ENCODE peak calls at places on chromosome 5, in nine cellular contexts. One of them, this sample, is unnamed.

GRCh38 chr5:54991446-54991845 is 6.1 kb upstream of the ESM1 start:
- DNase-seq in left ventricle myocardium inferior: no peak
- DNase-seq in GM20000: no peak
- DNase-seq in CD8-positive, alpha-beta T cell: no peak
- DNase-seq in IMR-90: no peak
- DNase-seq in upper lobe of right lung: no peak
- DNase-seq in colonic mucosa: no peak
- DNase-seq in natural killer cell: no peak
- DNase-seq in stomach: no peak
- DNase-seq in this sample: no peak

GRCh38 chr5:148626986-148627385 is 27.3 kb downstream of the HTR4 start:
- DNase-seq in left ventricle myocardium inferior: no peak
- DNase-seq in GM20000: no peak
- DNase-seq in CD8-positive, alpha-beta T cell: no peak
- DNase-seq in IMR-90: no peak
- DNase-seq in upper lobe of right lung: no peak
- DNase-seq in colonic mucosa: no peak
- DNase-seq in natural killer cell: no peak
- DNase-seq in stomach: no peak
- DNase-seq in this sample: no peak

GRCh38 chr5:69092969-69093368 is 845 bp upstream of the SLC30A5 start:
- DNase-seq in left ventricle myocardium inferior: no peak
- DNase-seq in GM20000: no peak
- DNase-seq in CD8-positive, alpha-beta T cell: no peak
- DNase-seq in IMR-90: no peak
- DNase-seq in upper lobe of right lung: no peak
- DNase-seq in colonic mucosa: no peak
- DNase-seq in natural killer cell: no peak
- DNase-seq in stomach: no peak
- DNase-seq in this sample: no peak

GRCh38 chr5:67160985-67161384 is 35.6 kb downstream of the CD180 start:
- DNase-seq in left ventricle myocardium inferior: no peak
- DNase-seq in GM20000: no peak
- DNase-seq in CD8-positive, alpha-beta T cell: peak
- DNase-seq in IMR-90: peak
- DNase-seq in upper lobe of right lung: no peak
- DNase-seq in colonic mucosa: no peak
- DNase-seq in natural killer cell: no peak
- DNase-seq in stomach: no peak
- DNase-seq in this sample: no peak

GRCh38 chr5:71695561-71695960 is 23.5 kb upstream of the CARTPT start:
- DNase-seq in left ventricle myocardium inferior: no peak
- DNase-seq in GM20000: no peak
- DNase-seq in CD8-positive, alpha-beta T cell: no peak
- DNase-seq in IMR-90: no peak
- DNase-seq in upper lobe of right lung: no peak
- DNase-seq in colonic mucosa: no peak
- DNase-seq in natural killer cell: no peak
- DNase-seq in stomach: no peak
- DNase-seq in this sample: no peak

GRCh38 chr5:138011991-138012390 is 20.9 kb downstream of the FAM13B start:
- DNase-seq in left ventricle myocardium inferior: no peak
- DNase-seq in GM20000: no peak
- DNase-seq in CD8-positive, alpha-beta T cell: no peak
- DNase-seq in IMR-90: no peak
- DNase-seq in upper lobe of right lung: no peak
- DNase-seq in colonic mucosa: no peak
- DNase-seq in natural killer cell: no peak
- DNase-seq in stomach: no peak
- DNase-seq in this sample: no peak

GRCh38 chr5:74631088-74631960 is 9.2 kb downstream of the ENC1 start:
- DNase-seq in left ventricle myocardium inferior: no peak
- DNase-seq in GM20000: peak
- DNase-seq in CD8-positive, alpha-beta T cell: peak
- DNase-seq in IMR-90: peak
- DNase-seq in upper lobe of right lung: no peak
- DNase-seq in colonic mucosa: no peak
- DNase-seq in natural killer cell: peak
- DNase-seq in stomach: no peak
- DNase-seq in this sample: no peak

GRCh38 chr5:40221796-40222195 is 457.9 kb upstream of the PTGER4 start:
- DNase-seq in left ventricle myocardium inferior: no peak
- DNase-seq in GM20000: no peak
- DNase-seq in CD8-positive, alpha-beta T cell: no peak
- DNase-seq in IMR-90: peak
- DNase-seq in upper lobe of right lung: no peak
- DNase-seq in colonic mucosa: no peak
- DNase-seq in natural killer cell: no peak
- DNase-seq in stomach: no peak
- DNase-seq in this sample: no peak

GRCh38 chr5:73303139-73304079 is 130.4 kb downstream of the TMEM174 start:
- DNase-seq in left ventricle myocardium inferior: no peak
- DNase-seq in GM20000: no peak
- DNase-seq in CD8-positive, alpha-beta T cell: no peak
- DNase-seq in IMR-90: no peak
- DNase-seq in upper lobe of right lung: no peak
- DNase-seq in colonic mucosa: peak
- DNase-seq in natural killer cell: no peak
- DNase-seq in stomach: no peak
- DNase-seq in this sample: peak

GRCh38 chr5:73763300-73764032 is 137.5 kb downstream of the ARHGEF28 start:
- DNase-seq in left ventricle myocardium inferior: no peak
- DNase-seq in GM20000: no peak
- DNase-seq in CD8-positive, alpha-beta T cell: no peak
- DNase-seq in IMR-90: no peak
- DNase-seq in upper lobe of right lung: no peak
- DNase-seq in colonic mucosa: no peak
- DNase-seq in natural killer cell: no peak
- DNase-seq in stomach: no peak
- DNase-seq in this sample: no peak

GRCh38 chr5:165497707-165498106 is 1992.3 kb downstream of the MAT2B start:
- DNase-seq in left ventricle myocardium inferior: no peak
- DNase-seq in GM20000: no peak
- DNase-seq in CD8-positive, alpha-beta T cell: no peak
- DNase-seq in IMR-90: peak
- DNase-seq in upper lobe of right lung: no peak
- DNase-seq in colonic mucosa: no peak
- DNase-seq in natural killer cell: no peak
- DNase-seq in stomach: no peak
- DNase-seq in this sample: no peak

GRCh38 chr5:138330813-138331448 is 673 bp downstream of the CDC25C start:
- DNase-seq in left ventricle myocardium inferior: no peak
- DNase-seq in GM20000: no peak
- DNase-seq in CD8-positive, alpha-beta T cell: no peak
- DNase-seq in IMR-90: no peak
- DNase-seq in upper lobe of right lung: no peak
- DNase-seq in colonic mucosa: no peak
- DNase-seq in natural killer cell: no peak
- DNase-seq in stomach: no peak
- DNase-seq in this sample: no peak

GRCh38 chr5:111225926-111226325 is 1.7 kb downstream of the CAMK4 start:
- DNase-seq in left ventricle myocardium inferior: no peak
- DNase-seq in GM20000: peak
- DNase-seq in CD8-positive, alpha-beta T cell: no peak
- DNase-seq in IMR-90: no peak
- DNase-seq in upper lobe of right lung: no peak
- DNase-seq in colonic mucosa: no peak
- DNase-seq in natural killer cell: no peak
- DNase-seq in stomach: no peak
- DNase-seq in this sample: no peak

GRCh38 chr5:40909723-40910122 is 426 bp downstream of the C7 start:
- DNase-seq in left ventricle myocardium inferior: no peak
- DNase-seq in GM20000: no peak
- DNase-seq in CD8-positive, alpha-beta T cell: no peak
- DNase-seq in IMR-90: peak
- DNase-seq in upper lobe of right lung: no peak
- DNase-seq in colonic mucosa: no peak
- DNase-seq in natural killer cell: no peak
- DNase-seq in stomach: no peak
- DNase-seq in this sample: no peak

GRCh38 chr5:96809898-96810297 is 2.2 kb upstream of the ERAP1 start:
- DNase-seq in left ventricle myocardium inferior: no peak
- DNase-seq in GM20000: no peak
- DNase-seq in CD8-positive, alpha-beta T cell: peak
- DNase-seq in IMR-90: no peak
- DNase-seq in upper lobe of right lung: peak
- DNase-seq in colonic mucosa: no peak
- DNase-seq in natural killer cell: no peak
- DNase-seq in stomach: no peak
- DNase-seq in this sample: no peak

GRCh38 chr5:151093476-151093889 is 12.6 kb upstream of the TNIP1 start:
- DNase-seq in left ventricle myocardium inferior: no peak
- DNase-seq in GM20000: no peak
- DNase-seq in CD8-positive, alpha-beta T cell: no peak
- DNase-seq in IMR-90: peak
- DNase-seq in upper lobe of right lung: no peak
- DNase-seq in colonic mucosa: no peak
- DNase-seq in natural killer cell: no peak
- DNase-seq in stomach: no peak
- DNase-seq in this sample: no peak
- TF ChIP-seq CTCF in left ventricle myocardium inferior: no peak
- TF ChIP-seq CTCF in GM20000: no peak
- TF ChIP-seq CTCF in CD8-positive, alpha-beta T cell: no peak
- TF ChIP-seq CTCF in IMR-90: no peak
- TF ChIP-seq CTCF in upper lobe of right lung: no peak
- TF ChIP-seq CTCF in colonic mucosa: no peak
- TF ChIP-seq CTCF in natural killer cell: peak
- TF ChIP-seq CTCF in stomach: no peak
- TF ChIP-seq CTCF in this sample: no peak

DNA sequence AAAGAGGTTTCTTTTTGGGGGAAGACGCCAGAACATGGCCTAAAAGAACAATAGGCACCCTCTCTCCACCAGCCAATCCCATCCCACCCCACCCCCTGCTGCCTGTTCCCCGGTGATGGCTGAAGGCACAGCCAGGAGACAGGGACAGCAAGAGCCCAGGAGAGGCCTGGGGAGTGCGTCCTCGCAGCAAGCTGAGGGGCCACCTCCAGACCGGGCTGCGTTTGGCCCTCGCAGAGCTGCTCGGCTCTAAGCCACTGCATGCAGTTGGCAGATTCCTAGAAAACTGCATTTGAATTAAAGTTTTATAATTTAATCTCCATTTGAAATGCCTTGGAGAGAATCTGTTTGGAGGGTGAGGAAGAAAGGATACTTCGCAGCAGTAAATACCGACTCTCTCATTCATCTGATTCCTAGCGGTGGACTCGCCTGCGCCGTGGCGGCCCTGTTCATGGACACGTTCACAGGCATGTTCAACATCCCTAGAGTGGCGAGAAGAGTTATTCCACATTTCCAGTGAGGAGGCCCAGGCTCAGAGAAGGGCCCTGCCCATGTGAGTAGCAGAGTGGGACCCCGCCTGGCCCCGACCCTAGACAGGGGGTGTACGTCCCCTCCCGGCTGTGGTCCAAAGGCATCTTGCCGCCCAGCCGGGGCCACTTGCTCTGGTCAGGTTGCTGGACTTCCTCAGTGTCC is 55.8 kb downstream of the TSPAN17 start:
- DNase-seq in left ventricle myocardium inferior: no peak
- DNase-seq in GM20000: no peak
- DNase-seq in CD8-positive, alpha-beta T cell: no peak
- DNase-seq in IMR-90: no peak
- DNase-seq in upper lobe of right lung: no peak
- DNase-seq in colonic mucosa: no peak
- DNase-seq in natural killer cell: no peak
- DNase-seq in stomach: no peak
- DNase-seq in this sample: no peak
- TF ChIP-seq CTCF in left ventricle myocardium inferior: no peak
- TF ChIP-seq CTCF in GM20000: no peak
- TF ChIP-seq CTCF in CD8-positive, alpha-beta T cell: no peak
- TF ChIP-seq CTCF in IMR-90: no peak
- TF ChIP-seq CTCF in upper lobe of right lung: no peak
- TF ChIP-seq CTCF in colonic mucosa: no peak
- TF ChIP-seq CTCF in natural killer cell: no peak
- TF ChIP-seq CTCF in stomach: no peak
- TF ChIP-seq CTCF in this sample: no peak

GRCh38 chr5:9358961-9359686 is 186.8 kb downstream of the SEMA5A start:
- DNase-seq in left ventricle myocardium inferior: no peak
- DNase-seq in GM20000: no peak
- DNase-seq in CD8-positive, alpha-beta T cell: no peak
- DNase-seq in IMR-90: peak
- DNase-seq in upper lobe of right lung: no peak
- DNase-seq in colonic mucosa: no peak
- DNase-seq in natural killer cell: no peak
- DNase-seq in stomach: no peak
- DNase-seq in this sample: no peak

GRCh38 chr5:9363026-9363793 is 182.7 kb downstream of the SEMA5A start:
- DNase-seq in left ventricle myocardium inferior: no peak
- DNase-seq in GM20000: peak
- DNase-seq in CD8-positive, alpha-beta T cell: no peak
- DNase-seq in IMR-90: no peak
- DNase-seq in upper lobe of right lung: no peak
- DNase-seq in colonic mucosa: no peak
- DNase-seq in natural killer cell: no peak
- DNase-seq in stomach: no peak
- DNase-seq in this sample: no peak

GRCh38 chr5:9365501-9365900 is 180.4 kb downstream of the SEMA5A start:
- DNase-seq in left ventricle myocardium inferior: no peak
- DNase-seq in GM20000: no peak
- DNase-seq in CD8-positive, alpha-beta T cell: no peak
- DNase-seq in IMR-90: no peak
- DNase-seq in upper lobe of right lung: no peak
- DNase-seq in colonic mucosa: no peak
- DNase-seq in natural killer cell: no peak
- DNase-seq in stomach: no peak
- DNase-seq in this sample: no peak

GRCh38 chr5:9361835-9362234 is 184.0 kb downstream of the SEMA5A start:
- DNase-seq in left ventricle myocardium inferior: peak
- DNase-seq in GM20000: peak
- DNase-seq in CD8-positive, alpha-beta T cell: no peak
- DNase-seq in IMR-90: peak
- DNase-seq in upper lobe of right lung: no peak
- DNase-seq in colonic mucosa: peak
- DNase-seq in natural killer cell: no peak
- DNase-seq in stomach: peak
- DNase-seq in this sample: peak

GRCh38 chr5:9362600-9362999 is 183.3 kb downstream of the SEMA5A start:
- DNase-seq in left ventricle myocardium inferior: no peak
- DNase-seq in GM20000: peak
- DNase-seq in CD8-positive, alpha-beta T cell: no peak
- DNase-seq in IMR-90: no peak
- DNase-seq in upper lobe of right lung: no peak
- DNase-seq in colonic mucosa: no peak
- DNase-seq in natural killer cell: no peak
- DNase-seq in stomach: no peak
- DNase-seq in this sample: no peak
- TF ChIP-seq CTCF in left ventricle myocardium inferior: no peak
- TF ChIP-seq CTCF in GM20000: no peak
- TF ChIP-seq CTCF in CD8-positive, alpha-beta T cell: no peak
- TF ChIP-seq CTCF in IMR-90: no peak
- TF ChIP-seq CTCF in upper lobe of right lung: no peak
- TF ChIP-seq CTCF in colonic mucosa: no peak
- TF ChIP-seq CTCF in natural killer cell: no peak
- TF ChIP-seq CTCF in stomach: no peak
- TF ChIP-seq CTCF in this sample: no peak

DNA sequence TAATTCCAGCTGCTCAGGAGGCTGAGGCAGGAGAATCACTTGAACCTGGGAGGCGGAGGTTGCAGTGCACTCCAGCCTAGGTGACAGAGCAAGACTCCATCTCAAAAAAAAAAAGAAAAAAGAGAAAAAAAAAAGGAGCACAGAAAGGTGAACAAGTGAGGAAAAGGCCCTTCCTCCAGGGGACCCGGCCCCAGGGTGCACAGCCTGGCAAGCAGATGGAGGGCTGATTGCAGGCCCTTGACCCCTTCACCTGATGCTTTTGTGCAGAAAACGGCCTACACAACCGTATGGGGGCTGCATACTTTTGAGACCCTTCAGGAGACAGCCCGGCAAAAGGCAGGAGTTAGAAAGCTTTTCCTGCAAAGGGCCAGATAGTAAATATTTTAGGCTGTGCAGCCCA is 33.9 kb downstream of the HRH2 start:
- DNase-seq in left ventricle myocardium inferior: no peak
- DNase-seq in GM20000: no peak
- DNase-seq in CD8-positive, alpha-beta T cell: no peak
- DNase-seq in IMR-90: no peak
- DNase-seq in upper lobe of right lung: no peak
- DNase-seq in colonic mucosa: no peak
- DNase-seq in natural killer cell: no peak
- DNase-seq in stomach: no peak
- DNase-seq in this sample: no peak
- TF ChIP-seq CTCF in left ventricle myocardium inferior: no peak
- TF ChIP-seq CTCF in GM20000: no peak
- TF ChIP-seq CTCF in CD8-positive, alpha-beta T cell: no peak
- TF ChIP-seq CTCF in IMR-90: no peak
- TF ChIP-seq CTCF in upper lobe of right lung: no peak
- TF ChIP-seq CTCF in colonic mucosa: no peak
- TF ChIP-seq CTCF in natural killer cell: no peak
- TF ChIP-seq CTCF in stomach: no peak
- TF ChIP-seq CTCF in this sample: no peak

This sample was measured in progenitor cell of endocrine pancreas.